ENCODE peak calls at places on chromosomes 1 and 21, in ten cellular contexts. R, W, C, I, B, M, G, D, F and Y are unnamed samples.

GRCh38 chr1:77673030-77673429 is 9.4 kb downstream of the ZZZ3 start:
- DNase-seq in R (no peak), W (no peak), C (no peak), I (no peak), B (no peak), M (no peak), G (no peak), D (no peak), F (no peak), Y (no peak)

GRCh38 chr1:81228926-81229325 is 571.8 kb upstream of the ADGRL2 start:
- DNase-seq in R (no peak), W (no peak), C (no peak), I (no peak), B (no peak), M (no peak), G (no peak), D (no peak), F (no peak), Y (no peak)

GRCh38 chr21:14046401-14046800 is 164.4 kb downstream of the LIPI start:
- DNase-seq in R (no peak), W (no peak), C (no peak), I (no peak), B (no peak), M (no peak), G (no peak), D (no peak), F (no peak), Y (no peak)

GRCh38 chr1:147843486-147843885 is 59.1 kb upstream of the GJA8 start:
- DNase-seq in R (no peak), W (no peak), C (no peak), I (no peak), B (no peak), M (no peak), G (no peak), D (no peak), F (no peak), Y (no peak)

GRCh38 chr21:17388226-17388625 is 124.6 kb upstream of the CXADR start:
- DNase-seq in R (no peak), W (no peak), C (no peak), I (no peak), B (no peak), M (no peak), G (no peak), D (no peak), F (no peak), Y (peak; percentile 38)

GRCh38 chr1:157021688-157022087 is 23.9 kb downstream of the ARHGEF11 start:
- DNase-seq in R (no peak), W (no peak), C (no peak), I (no peak), B (no peak), M (no peak), G (no peak), D (no peak), F (no peak), Y (no peak)

GRCh38 chr1:198604973-198605372 is 33.9 kb upstream of the PTPRC start:
- DNase-seq in R (no peak), W (no peak), C (no peak), I (no peak), B (no peak), M (no peak), G (no peak), D (no peak), F (no peak), Y (no peak)

GRCh38 chr21:44867999-44868700 is 5.3 kb downstream of the PTTG1IP start:
- DNase-seq in R (no peak), W (no peak), C (peak; percentile 13), I (no peak), B (no peak), M (no peak), G (no peak), D (no peak), F (no peak), Y (no peak)

GRCh38 chr1:180779584-180779983 is 133.1 kb upstream of the KIAA1614 start:
- DNase-seq in R (no peak), W (no peak), C (no peak), I (no peak), B (no peak), M (no peak), G (no peak), D (no peak), F (no peak), Y (no peak)

GRCh38 chr1:173507205-173507846 is 30.2 kb downstream of the PRDX6 start:
- DNase-seq in R (no peak), W (no peak), C (no peak), I (no peak), B (no peak), M (no peak), G (no peak), D (no peak), F (peak; percentile 19), Y (no peak)

GRCh38 chr1:203598736-203599135 is 27.9 kb upstream of the ATP2B4 start:
- DNase-seq in R (no peak), W (no peak), C (no peak), I (no peak), B (no peak), M (no peak), G (no peak), D (no peak), F (no peak), Y (no peak)

GRCh38 chr1:116909511-116910378 is at the start of gene PTGFRN:
- DNase-seq in R (peak; percentile 29), W (peak; percentile 35), C (peak; percentile 82), I (peak; percentile 64), B (peak; percentile 82), M (peak; percentile 29), G (peak; percentile 83), D (peak; percentile 69), F (peak; percentile 33), Y (peak; percentile 76)
- TF ChIP-seq POLR2A in R (no peak), W (no peak), C (peak; percentile 10), I (peak; percentile 56), B (peak; percentile 84), M (no peak), G (no peak), D (no peak), F (no peak), Y (peak; percentile 78)

DNA sequence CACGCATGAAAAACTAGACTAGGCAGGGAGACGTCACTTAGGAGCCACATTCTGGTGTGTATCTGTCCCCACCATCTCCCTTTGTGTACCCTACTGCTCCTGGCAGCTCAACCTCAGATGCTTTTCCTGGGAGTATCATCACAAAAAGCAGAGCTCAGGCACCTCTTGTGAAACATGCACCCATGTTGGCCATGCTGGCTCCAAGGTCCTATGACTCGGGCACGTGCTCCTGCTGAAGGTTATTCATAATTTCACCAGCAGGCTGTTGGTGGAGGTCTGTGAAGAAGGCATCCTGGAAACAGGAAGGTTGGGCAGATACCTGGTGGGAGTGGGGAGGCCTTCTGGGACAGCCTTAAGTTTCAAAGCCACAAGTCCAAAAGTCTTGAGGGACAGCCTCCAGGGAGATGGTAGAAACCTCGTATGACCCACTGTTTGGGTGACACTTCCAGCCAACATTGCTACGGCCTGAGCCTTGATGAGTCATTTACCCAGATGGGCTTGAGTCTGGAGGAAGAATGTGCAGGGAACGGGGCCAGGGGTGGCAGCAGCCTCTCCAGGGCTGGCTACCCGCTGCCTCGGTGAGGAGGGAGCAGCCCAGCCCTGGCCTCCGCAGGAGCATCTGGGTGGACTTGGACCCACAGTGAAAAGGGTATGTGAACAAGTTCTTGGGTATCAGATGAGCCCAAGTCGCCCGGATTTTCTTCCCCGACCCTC is 75.8 kb downstream of the PGBD5 start:
- DNase-seq in R (no peak), W (no peak), C (no peak), I (no peak), B (no peak), M (no peak), G (peak; percentile 55), D (no peak), F (peak; percentile 16), Y (peak; percentile 85)
- TF ChIP-seq POLR2A in R (no peak), W (no peak), C (no peak), I (no peak), B (no peak), M (no peak), G (no peak), D (no peak), F (no peak), Y (no peak)

GRCh38 chr1:232193451-232193783 is 436.5 kb downstream of the SIPA1L2 start:
- DNase-seq in R (no peak), W (no peak), C (no peak), I (no peak), B (no peak), M (no peak), G (no peak), D (no peak), F (no peak), Y (no peak)
- TF ChIP-seq POLR2A in R (no peak), W (no peak), C (no peak), I (no peak), B (no peak), M (no peak), G (no peak), D (no peak), F (no peak), Y (no peak)

GRCh38 chr1:46615088-46615487 is 1.5 kb downstream of the MOB3C start:
- DNase-seq in R (no peak), W (no peak), C (no peak), I (no peak), B (no peak), M (no peak), G (no peak), D (no peak), F (no peak), Y (no peak)

GRCh38 chr1:46615735-46616134 is 876 bp downstream of the MOB3C start:
- DNase-seq in R (no peak), W (no peak), C (no peak), I (no peak), B (no peak), M (no peak), G (no peak), D (no peak), F (no peak), Y (no peak)

GRCh38 chr1:46617833-46618232 is 1.2 kb upstream of the MOB3C start:
- DNase-seq in R (no peak), W (no peak), C (no peak), I (no peak), B (no peak), M (no peak), G (no peak), D (no peak), F (no peak), Y (no peak)

GRCh38 chr1:46617108-46617694 is 590 bp upstream of the MOB3C start:
- DNase-seq in R (no peak), W (no peak), C (no peak), I (no peak), B (no peak), M (no peak), G (no peak), D (no peak), F (no peak), Y (no peak)

DNA sequence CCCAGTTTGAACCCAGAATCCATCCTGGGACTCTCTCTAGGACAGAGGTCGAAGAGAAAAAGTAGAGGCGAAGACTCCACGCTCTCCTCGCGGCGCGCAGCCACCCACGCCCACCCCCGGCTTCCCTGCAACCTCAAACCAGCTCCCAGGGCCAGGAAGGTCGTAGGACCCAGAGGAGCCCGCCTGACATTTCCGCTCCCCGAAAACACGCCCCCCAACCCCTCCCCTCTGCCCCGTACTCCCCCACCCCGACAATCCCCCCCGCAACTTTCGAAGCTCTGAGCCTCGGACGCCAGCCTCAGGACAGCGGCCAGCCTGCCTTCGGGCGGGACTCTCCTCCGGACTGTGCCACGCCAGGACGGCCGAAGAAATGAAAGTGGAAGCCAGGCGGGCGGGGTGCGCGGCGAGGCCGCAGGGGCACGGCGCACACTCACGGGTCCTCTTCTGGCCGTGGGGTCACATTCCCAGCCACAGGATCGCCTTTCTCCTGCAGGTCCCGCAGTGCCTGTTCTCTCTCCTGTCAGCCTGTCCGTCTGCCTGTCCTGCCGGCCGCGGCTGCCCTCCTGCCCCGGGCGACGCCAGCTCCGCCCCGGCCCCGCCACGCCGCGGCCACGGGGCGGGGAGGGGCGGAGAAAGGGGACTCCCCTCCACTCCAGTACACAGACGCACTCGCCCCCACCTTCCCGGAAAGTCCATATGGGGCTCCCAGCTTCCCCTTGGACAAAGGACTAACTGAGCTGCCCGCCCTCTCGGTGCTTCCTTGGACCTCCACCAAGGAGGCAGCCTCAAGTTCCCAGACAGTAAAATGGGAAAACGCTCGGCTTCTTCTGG is at the start of gene MOB3C:
- DNase-seq in R (peak; percentile 63), W (peak; percentile 60), C (peak; percentile 84), I (peak; percentile 75), B (peak; percentile 85), M (peak; percentile 84), G (peak; percentile 94), D (peak; percentile 81), F (peak; percentile 62), Y (peak; percentile 86)
- TF ChIP-seq POLR2A in R (peak; percentile 73), W (peak; percentile 36), C (peak; percentile 70), I (peak; percentile 79), B (peak; percentile 83), M (peak; percentile 25), G (peak; percentile 80), D (no peak), F (peak; percentile 84), Y (peak; percentile 82)